ENCODE peak calls at places on chromosomes 1 and 21, in six cellular contexts. B is A549; P is activated CD8-positive, alpha-beta memory T cell treated with anti-CD3 and anti-CD28 coated beads, Interleukin-2, amount 10 ng/mL, durations not matched to agents 7 days and 5 days; A is gastroesophageal sphincter; K is activated CD4-positive, CD25-positive, alpha-beta regulatory T cell treated with anti-CD3 and anti-CD28 coated beads, Interleukin-2, amount 50 U/mL, for 24 hours; M is PC-3. W is an unnamed sample.

GRCh38 chr21:28669978-28670377 is 322.7 kb downstream of the LTN1 start:
- ATAC-seq in B (no peak), M (no peak), P (no peak), A (no peak), K (no peak), W (no peak)

GRCh38 chr1:156198831-156199349 is 5.0 kb downstream of the SLC25A44 start:
- ATAC-seq in B (no peak), P (peak), A (no peak), K (peak), M (no peak), W (peak)

GRCh38 chr1:227901906-227902640 is 45.7 kb downstream of the WNT9A start:
- ATAC-seq in K (no peak), B (peak), P (no peak), A (no peak), M (peak), W (no peak)

GRCh38 chr1:1881727-1882126 is 9.2 kb downstream of the GNB1 start:
- ATAC-seq in K (no peak), B (peak), M (no peak), A (no peak), P (no peak), W (no peak)

GRCh38 chr1:15371610-15372539 is 37.8 kb upstream of the EFHD2 start:
- ATAC-seq in M (no peak), P (no peak), A (no peak), B (no peak), K (no peak), W (peak)

GRCh38 chr1:214422137-214422671 is 129.2 kb downstream of the PTPN14 start:
- ATAC-seq in K (no peak), A (no peak), P (no peak), M (peak), B (no peak), W (no peak)

GRCh38 chr1:154193821-154194220 is 1.9 kb upstream of the TPM3 start:
- ATAC-seq in P (no peak), B (peak), K (no peak), M (peak), A (no peak), W (no peak)

GRCh38 chr1:12157366-12158231 is 9.2 kb upstream of the TNFRSF1B start:
- ATAC-seq in P (peak), M (no peak), K (peak), B (no peak), A (no peak), W (peak)

GRCh38 chr1:58592521-58593134 is 15.6 kb upstream of the TACSTD2 start:
- ATAC-seq in A (peak), P (no peak), M (peak), K (no peak), B (peak), W (no peak)

GRCh38 chr1:112701227-112702066 is 5.5 kb downstream of the RHOC start:
- ATAC-seq in M (no peak), P (no peak), A (no peak), B (no peak), K (no peak), W (no peak)

GRCh38 chr1:183909672-183910071 is 104.8 kb downstream of the RGL1 start:
- ATAC-seq in B (no peak), P (no peak), K (no peak), M (no peak), A (no peak), W (no peak)

GRCh38 chr1:9626201-9626608 is 25.3 kb upstream of the PIK3CD start:
- ATAC-seq in A (no peak), P (no peak), K (no peak), B (no peak), M (no peak), W (peak)

GRCh38 chr1:114075546-114076249 is 78.0 kb downstream of the SYT6 start:
- ATAC-seq in K (no peak), P (no peak), A (no peak), B (no peak), M (no peak), W (no peak)

GRCh38 chr21:33308586-33309490 is 15.9 kb upstream of the IFNAR1 start:
- ATAC-seq in A (no peak), B (no peak), P (no peak), M (no peak), K (no peak), W (peak)

GRCh38 chr1:5296135-5296930 is 641.9 kb downstream of the AJAP1 start:
- ATAC-seq in M (no peak), P (no peak), K (no peak), B (no peak), A (no peak), W (no peak)

GRCh38 chr1:25871704-25872494 is 3.6 kb downstream of the PAQR7 start:
- ATAC-seq in M (no peak), B (no peak), K (no peak), P (no peak), A (no peak), W (no peak)

GRCh38 chr1:202643397-202644218 is 66.6 kb downstream of the SYT2 start:
- ATAC-seq in A (no peak), K (peak), P (peak), M (no peak), B (peak), W (peak)

GRCh38 chr21:25402134-25402957 is 204.9 kb downstream of the MRPL39 start:
- ATAC-seq in K (no peak), B (no peak), P (peak), A (no peak), M (no peak), W (no peak)

GRCh38 chr21:44521928-44522752 is 17.9 kb downstream of the KRTAP10-1 start:
- ATAC-seq in K (no peak), P (no peak), M (no peak), B (peak), A (no peak), W (peak)

GRCh38 chr1:13541435-13542215 is 27.8 kb upstream of the LRRC38 start:
- ATAC-seq in B (no peak), M (no peak), P (no peak), A (no peak), K (no peak), W (no peak)

GRCh38 chr1:234719454-234720258 is 109.7 kb upstream of the IRF2BP2 start:
- ATAC-seq in B (no peak), K (no peak), P (no peak), A (no peak), M (no peak), W (no peak)

GRCh38 chr1:100414693-100415092 is 62.4 kb downstream of the CDC14A start:
- ATAC-seq in M (no peak), P (peak), B (no peak), A (no peak), K (peak), W (no peak)

GRCh38 chr1:205004296-205004813 is 38.7 kb upstream of the CNTN2 start:
- ATAC-seq in K (no peak), P (no peak), A (peak), M (no peak), B (no peak), W (no peak)

GRCh38 chr1:59505596-59506028 is 208.7 kb downstream of the FGGY start:
- ATAC-seq in P (no peak), A (no peak), K (no peak), B (no peak), M (no peak), W (no peak)

GRCh38 chr1:43280683-43281082 is 4.7 kb downstream of the C1orf210 start:
- ATAC-seq in M (no peak), B (no peak), K (no peak), P (no peak), A (no peak), W (no peak)

GRCh38 chr1:203507227-203507626 is 13.3 kb downstream of the OPTC start:
- ATAC-seq in A (peak), B (no peak), M (no peak), P (no peak), K (no peak), W (no peak)

GRCh38 chr1:3423245-3423829 is 31.1 kb upstream of the ARHGEF16 start:
- ATAC-seq in K (no peak), A (peak), P (no peak), M (no peak), B (no peak), W (peak)

GRCh38 chr1:46370214-46370633 is 23.9 kb upstream of the FAAH start:
- ATAC-seq in P (no peak), A (no peak), B (peak), K (peak), M (no peak), W (peak)

GRCh38 chr1:27615346-27616004 is 11.5 kb upstream of the AHDC1 start:
- ATAC-seq in B (no peak), A (no peak), K (no peak), M (no peak), P (no peak), W (no peak)

GRCh38 chr1:39195166-39196111 is 9.1 kb upstream of the MACF1 start:
- ATAC-seq in A (no peak), B (no peak), P (peak), K (peak), M (peak), W (no peak)

GRCh38 chr1:55504306-55504706 is 289.1 kb upstream of the USP24 start:
- ATAC-seq in K (no peak), A (no peak), P (no peak), M (no peak), B (no peak), W (no peak)

GRCh38 chr1:117599822-117600221 is 6.0 kb upstream of the TENT5C start:
- ATAC-seq in K (no peak), A (no peak), P (no peak), B (no peak), M (no peak), W (no peak)

GRCh38 chr1:21337931-21338567 is 47.8 kb upstream of the ECE1 start:
- ATAC-seq in P (no peak), M (peak), K (no peak), B (no peak), A (peak), W (no peak)

GRCh38 chr1:153869486-153869885 is 53.3 kb downstream of the GATAD2B start:
- ATAC-seq in B (no peak), M (no peak), K (no peak), P (no peak), A (no peak), W (no peak)

GRCh38 chr1:22870201-22870871 is 102.3 kb downstream of the LACTBL1 start:
- ATAC-seq in A (no peak), P (no peak), M (peak), B (no peak), K (no peak), W (no peak)

GRCh38 chr1:28758420-28758819 is 21.7 kb downstream of the YTHDF2 start:
- ATAC-seq in A (no peak), K (no peak), P (no peak), M (no peak), B (no peak), W (no peak)

W was measured in stimulated activated memory B cell treated with anti-CD40 and anti-IgM and Interleukin-4, amounts not matched to agents 10 μg/mL and 1 μg/mL and 100 μg/mL, for 72 hours.